ENCODE peak calls at places on chromosomes 7 and 10, in five cellular contexts. M is neural progenitor cell, A is cardiac muscle cell, B is choroid plexus epithelial cell, K is fibroblast of pulmonary artery. S is an unnamed sample.
A peak's percentile ranks its signal among the peaks of the same experiment; 100 is the strongest.

GRCh38 chr10:13705526-13706169 is 118.9 kb downstream of the PRPF18 start:
- DNase-seq in M (no peak), A (peak; percentile 51), B (no peak), K (peak; percentile 53), S (peak; percentile 33)

GRCh38 chr7:155285423-155286220 is 12.1 kb upstream of the INSIG1 start:
- DNase-seq in M (no peak), A (no peak), B (no peak), K (no peak), S (no peak)

GRCh38 chr7:127418459-127418858 is 26.0 kb upstream of the ZNF800 start:
- DNase-seq in M (no peak), A (no peak), B (no peak), K (no peak), S (no peak)

GRCh38 chr10:52642208-52642607 is 130.4 kb downstream of the MBL2 start:
- DNase-seq in M (no peak), A (no peak), B (no peak), K (no peak), S (no peak)

GRCh38 chr7:71206183-71206582 is 74.2 kb downstream of the GALNT17 start:
- DNase-seq in M (no peak), A (no peak), B (no peak), K (no peak), S (no peak)

GRCh38 chr7:29287366-29287765 is 92.8 kb downstream of the CHN2 start:
- DNase-seq in M (no peak), A (peak; percentile 84), B (peak; percentile 88), K (peak; percentile 89), S (peak; percentile 19)

GRCh38 chr10:75967491-75967890 is 536.1 kb downstream of the LRMDA start:
- DNase-seq in M (peak; percentile 28), A (no peak), B (no peak), K (no peak), S (no peak)

GRCh38 chr7:85471740-85472139 is 284.9 kb upstream of the SEMA3D start:
- DNase-seq in M (no peak), A (peak; percentile 21), B (peak; percentile 55), K (peak; percentile 23), S (peak; percentile 35)

GRCh38 chr10:114678806-114679205 is 20.7 kb upstream of the ABLIM1 start:
- DNase-seq in M (no peak), A (no peak), B (no peak), K (no peak), S (no peak)

GRCh38 chr7:99030951-99031350 is 113.0 kb downstream of the SMURF1 start:
- DNase-seq in M (no peak), A (no peak), B (no peak), K (no peak), S (peak; percentile 41)

DNA sequence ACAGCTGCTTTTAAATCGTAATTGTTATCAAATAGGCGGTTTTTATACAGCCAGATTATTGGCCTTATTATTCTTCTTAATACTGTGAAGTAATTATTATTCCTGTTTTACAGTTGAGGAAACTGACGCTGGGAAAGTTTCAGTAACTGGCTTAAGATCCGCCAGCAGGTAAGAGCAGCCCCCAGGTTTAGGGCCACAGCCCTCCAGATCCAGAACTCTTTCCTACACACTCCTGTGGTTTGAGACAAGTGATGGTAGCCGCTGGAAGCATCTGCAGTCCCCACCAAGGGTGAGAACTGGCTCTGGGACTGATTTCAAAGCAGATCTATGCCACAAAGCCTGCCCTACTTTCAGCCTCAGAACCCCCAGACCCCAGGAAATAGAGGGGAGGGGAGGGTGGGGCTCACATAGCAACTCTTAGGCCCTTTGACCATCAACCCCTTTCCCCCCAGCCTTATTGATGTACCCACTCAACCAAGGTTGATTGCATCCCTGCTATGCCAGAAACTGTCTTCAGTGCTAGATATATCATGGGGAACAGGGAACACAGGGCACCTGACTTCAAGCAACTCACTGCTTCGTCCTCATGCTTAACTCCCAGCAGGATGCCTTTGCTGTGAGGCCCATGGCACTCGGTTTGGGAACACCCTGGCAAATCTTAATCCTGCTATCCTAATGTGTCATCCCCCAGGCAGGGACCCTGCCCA is 2.9 kb upstream of the UNC5B start:
- DNase-seq in M (no peak), A (no peak), B (no peak), K (no peak), S (no peak)
- TF ChIP-seq CTCF in M (no peak), A (no peak), B (no peak), K (no peak), S (no peak)

GRCh38 chr10:104139221-104139620 is 17.2 kb downstream of the SFR1 start:
- DNase-seq in M (peak; percentile 13), A (no peak), B (peak; percentile 41), K (peak; percentile 17), S (peak; percentile 12)
- TF ChIP-seq CTCF in M (peak; percentile 50), A (peak; percentile 40), B (peak; percentile 63), K (peak; percentile 46), S (peak; percentile 51)

DNA sequence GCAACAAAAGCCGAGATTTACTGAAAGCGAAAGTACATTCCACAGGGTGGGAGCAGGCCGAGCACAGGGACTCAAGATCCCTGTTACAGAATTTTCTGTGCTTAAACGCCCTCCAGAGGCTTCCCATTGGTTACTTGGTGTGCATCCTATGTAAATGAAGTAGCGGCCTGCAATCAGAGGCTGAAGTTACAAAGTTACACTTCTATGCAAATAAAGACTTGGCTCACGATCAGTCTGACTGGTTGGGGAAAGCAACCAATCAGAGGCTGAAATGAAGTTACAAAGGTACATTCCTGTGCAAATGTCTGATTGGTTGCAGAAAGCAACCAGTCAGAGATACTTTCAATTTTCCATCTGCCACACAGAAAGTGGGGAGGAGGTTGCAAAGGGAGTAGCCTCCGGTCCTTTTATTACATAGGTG is 4.1 kb downstream of the ACBD7 start:
- DNase-seq in M (peak; percentile 82), A (peak; percentile 98), B (peak; percentile 100), K (peak; percentile 98), S (peak; percentile 97)
- TF ChIP-seq CTCF in M (no peak), A (no peak), B (peak; percentile 0), K (no peak), S (peak; percentile 1)

DNA sequence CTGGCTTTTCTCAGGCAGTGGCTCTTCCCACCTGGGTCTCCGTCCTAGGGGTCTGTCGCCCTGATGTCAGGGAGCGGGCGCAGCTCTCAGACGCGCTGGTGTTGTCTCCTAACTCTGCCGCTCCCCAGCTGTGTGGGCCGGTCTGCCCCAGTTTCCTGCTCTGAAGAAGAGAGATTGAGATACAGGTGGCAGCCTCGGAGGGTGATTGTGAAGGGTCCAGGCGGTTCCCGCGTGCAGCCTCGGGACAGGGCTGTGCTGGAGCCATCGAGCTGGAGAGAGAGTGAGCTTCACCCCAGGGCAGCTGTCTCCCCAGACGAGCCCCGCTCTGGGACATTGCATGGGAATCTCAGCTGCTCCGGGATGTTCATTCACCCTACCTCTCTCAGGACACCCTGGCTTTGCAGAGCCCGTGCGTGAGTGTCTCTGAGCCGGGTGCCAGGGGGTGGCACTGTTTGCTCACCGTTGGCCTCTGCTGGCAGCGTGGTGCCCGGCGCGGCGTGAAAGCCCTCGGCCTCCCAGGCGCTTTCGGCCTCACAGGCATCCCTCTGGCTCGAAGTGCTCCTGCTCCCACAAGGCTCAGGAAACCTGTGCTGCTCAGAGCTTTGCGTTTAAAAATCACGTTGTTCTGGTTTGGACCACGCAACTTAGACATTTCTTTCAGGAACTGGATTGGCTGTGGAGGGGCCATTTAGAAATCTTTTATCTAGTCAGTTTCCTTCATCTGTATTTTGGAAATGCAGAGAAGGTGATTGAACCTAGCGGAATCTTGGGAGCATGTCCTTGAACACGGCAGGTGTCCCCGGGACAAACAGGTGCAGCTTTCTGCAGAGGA is 33.8 kb upstream of the ZFAND2A start:
- DNase-seq in M (peak; percentile 81), A (peak; percentile 54), B (peak; percentile 55), K (peak; percentile 51), S (peak; percentile 33)
- TF ChIP-seq CTCF in M (peak; percentile 61), A (peak; percentile 39), B (peak; percentile 60), K (peak; percentile 35), S (peak; percentile 55)

GRCh38 chr7:134781171-134781570 is 1.7 kb downstream of the CALD1 start:
- DNase-seq in M (no peak), A (no peak), B (no peak), K (peak; percentile 60), S (peak; percentile 28)
- TF ChIP-seq CTCF in M (no peak), A (no peak), B (no peak), K (no peak), S (no peak)